ENCODE peak calls at places on chromosomes 13 and 19, in four cellular contexts. J is lung, R is GM23248, P is AG04450. Z is an unnamed sample.
A peak's percentile ranks its signal among the peaks of the same experiment; 100 is the strongest.

GRCh38 chr13:112708560-112709240 is 18.9 kb downstream of the ATP11A start:
- DNase-seq in P (no peak), J (no peak), R (no peak), Z (no peak)

GRCh38 chr19:41696402-41697197 is 8.5 kb upstream of the CEACAM7 start:
- DNase-seq in R (peak; percentile 16), P (no peak), J (no peak), Z (peak; percentile 15)

GRCh38 chr13:113751491-113751890 is 7.5 kb upstream of the TMEM255B start:
- DNase-seq in R (no peak), J (no peak), P (no peak), Z (no peak)

GRCh38 chr13:30906411-30906990 is 430 bp downstream of the MEDAG start:
- DNase-seq in P (no peak), J (no peak), R (peak; percentile 70), Z (no peak)

GRCh38 chr13:30371649-30372265 is 50.5 kb upstream of the UBE2L5 start:
- DNase-seq in J (no peak), R (peak; percentile 86), P (no peak), Z (peak; percentile 93)

GRCh38 chr13:114106991-114107685 is 25.3 kb downstream of the RASA3 start:
- DNase-seq in R (no peak), P (no peak), J (no peak), Z (no peak)

GRCh38 chr13:27913116-27913515 is 6.7 kb upstream of the PDX1 start:
- DNase-seq in R (no peak), J (no peak), P (no peak), Z (no peak)

GRCh38 chr19:44726465-44726864 is 22.0 kb upstream of the BCL3 start:
- DNase-seq in P (no peak), R (no peak), J (no peak), Z (peak; percentile 90)

GRCh38 chr19:32269831-32270230 is 75.6 kb upstream of the ZNF507 start:
- DNase-seq in R (no peak), P (no peak), J (no peak), Z (no peak)

GRCh38 chr19:42563352-42564210 is 31.1 kb downstream of the CEACAM8 start:
- DNase-seq in R (peak; percentile 71), P (no peak), J (no peak), Z (peak; percentile 53)

GRCh38 chr13:36475468-36475867 is 43.2 kb downstream of the CCNA1 start:
- DNase-seq in P (no peak), R (no peak), J (no peak), Z (no peak)

GRCh38 chr13:97853550-97853949 is 99.9 kb upstream of the IPO5 start:
- DNase-seq in P (no peak), J (no peak), R (peak; percentile 72), Z (no peak)

GRCh38 chr13:30332516-30333165 is 25.3 kb upstream of the KATNAL1 start:
- DNase-seq in R (no peak), J (no peak), P (no peak), Z (peak; percentile 51)

GRCh38 chr13:97278395-97279078 is 56.4 kb downstream of the MBNL2 start:
- DNase-seq in P (no peak), R (peak; percentile 81), J (no peak), Z (peak; percentile 19)

GRCh38 chr19:34416021-34416545 is 11.9 kb downstream of the PDCD2L start:
- DNase-seq in J (no peak), P (no peak), R (peak; percentile 17), Z (no peak)

GRCh38 chr13:51148223-51148951 is 37.3 kb upstream of the C13orf42 start:
- DNase-seq in R (no peak), P (no peak), J (no peak), Z (no peak)

GRCh38 chr13:45799451-45799850 is 52.1 kb downstream of the SIAH3 start:
- DNase-seq in J (no peak), P (no peak), R (no peak), Z (no peak)

GRCh38 chr13:62357887-62358645 is 942.4 kb upstream of the PCDH20 start:
- DNase-seq in J (no peak), P (peak; percentile 48), R (peak; percentile 21), Z (peak; percentile 7)

GRCh38 chr13:53198699-53199098 is 170.1 kb downstream of the OLFM4 start:
- DNase-seq in P (no peak), R (no peak), J (no peak), Z (no peak)

GRCh38 chr19:39126593-39127187 is 1.1 kb downstream of the PAK4 start:
- DNase-seq in R (peak; percentile 72), P (no peak), J (peak; percentile 68), Z (peak; percentile 95)

GRCh38 chr19:39125554-39126311 is at the start of gene PAK4:
- DNase-seq in P (peak; percentile 91), J (peak; percentile 97), R (peak; percentile 100), Z (peak; percentile 97)

GRCh38 chr19:39127812-39128510 is 2.4 kb downstream of the PAK4 start:
- DNase-seq in P (no peak), J (no peak), R (peak; percentile 42), Z (no peak)

GRCh38 chr19:39125199-39125553 is 410 bp upstream of the PAK4 start:
- DNase-seq in J (no peak), R (no peak), P (no peak), Z (no peak)

DNA sequence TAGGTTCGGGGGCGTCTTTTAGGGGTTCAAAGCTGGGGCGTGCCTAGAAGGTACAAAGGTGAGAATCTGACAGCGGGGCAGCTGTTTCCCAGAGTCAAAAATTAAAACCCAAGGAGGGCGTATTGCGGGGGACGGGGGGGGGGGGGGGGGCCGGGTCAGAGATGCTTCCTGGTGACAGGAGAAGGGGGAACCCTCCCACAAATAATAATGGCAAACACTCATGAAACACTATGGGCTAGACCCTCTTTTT is 651 bp downstream of the PAK4 start:
- DNase-seq in J (no peak), P (no peak), R (no peak), Z (peak; percentile 65)
- H3K27ac ChIP-seq in J (peak overlapping the region; percentile 81), P (no peak overlapping the region), R (no peak overlapping the region), Z (peak overlapping the region; percentile 96)

GRCh38 chr19:49655570-49656455 is 9.8 kb downstream of the IRF3 start:
- DNase-seq in J (no peak), R (no peak), P (no peak), Z (no peak)

GRCh38 chr19:49658139-49658517 is 7.5 kb downstream of the IRF3 start:
- DNase-seq in J (no peak), P (no peak), R (no peak), Z (no peak)

GRCh38 chr19:49656456-49657109 is 9.1 kb downstream of the IRF3 start:
- DNase-seq in J (no peak), P (no peak), R (no peak), Z (no peak)

GRCh38 chr19:49658566-49659442 is 6.9 kb downstream of the IRF3 start:
- DNase-seq in J (no peak), P (no peak), R (no peak), Z (no peak)

DNA sequence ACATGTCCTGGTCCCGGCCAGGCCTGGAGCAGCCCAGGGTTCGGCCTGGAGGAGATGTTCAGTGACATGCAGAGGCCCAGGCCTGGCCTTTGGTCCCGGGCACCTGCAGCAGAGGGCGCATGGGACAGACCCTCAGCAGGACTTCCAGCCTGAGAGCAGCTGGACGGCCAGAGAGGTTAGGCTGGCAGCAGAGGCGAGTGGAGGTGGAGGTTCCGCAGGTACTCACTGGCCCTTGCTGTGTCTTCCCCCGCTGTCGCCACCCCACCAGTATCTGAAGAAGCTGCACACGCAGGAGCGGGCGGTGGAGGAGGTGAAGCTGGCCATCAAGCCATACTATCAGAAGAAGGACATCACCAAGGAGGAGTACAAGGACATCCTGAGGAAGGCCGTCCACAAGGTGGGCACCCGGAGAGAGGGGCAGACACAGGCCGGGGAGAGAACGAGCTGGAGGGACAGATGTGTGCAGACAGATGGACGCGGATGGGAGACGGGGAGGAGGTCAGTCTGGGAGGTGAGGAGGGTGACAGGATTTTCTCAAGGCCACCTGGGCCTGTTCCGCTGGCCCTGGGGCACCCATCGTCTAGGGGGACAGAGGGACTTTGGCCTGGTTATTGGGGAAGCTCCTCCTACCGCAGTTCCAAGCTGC is 8.0 kb downstream of the IRF3 start:
- DNase-seq in P (no peak), R (no peak), J (no peak), Z (no peak)
- H3K27ac ChIP-seq in P (no peak overlapping the region), R (no peak overlapping the region), J (no peak overlapping the region), Z (no peak overlapping the region)

DNA sequence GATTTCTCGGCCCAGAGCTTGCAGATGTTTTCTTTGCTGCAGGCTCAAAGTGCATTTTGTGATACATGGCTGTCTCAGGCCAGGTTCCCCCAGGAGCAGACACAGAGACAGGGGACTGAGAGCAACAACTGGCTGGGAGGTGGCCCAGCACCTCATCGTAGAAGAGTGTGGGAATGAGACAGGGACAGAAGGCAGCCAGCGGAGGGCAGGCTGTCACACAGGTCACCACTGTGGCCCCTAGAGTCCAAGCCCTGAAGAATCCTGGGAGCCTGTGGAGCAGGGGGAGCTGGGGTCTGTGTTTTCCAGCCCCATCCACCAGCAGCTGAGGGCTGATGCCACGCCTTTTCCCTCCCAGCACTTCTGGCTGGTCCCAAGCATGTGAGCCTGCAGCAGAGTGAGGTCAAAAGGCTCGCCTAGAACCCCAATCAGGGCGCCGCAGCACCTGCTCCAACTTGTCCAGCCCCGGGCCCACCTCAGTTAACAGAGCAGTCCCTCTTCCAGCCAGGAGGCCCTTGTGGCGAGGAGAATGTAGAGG is 723.8 kb downstream of the UQCRFS1 start:
- DNase-seq in P (no peak), R (no peak), J (no peak), Z (no peak)
- H3K27ac ChIP-seq in P (no peak overlapping the region), R (no peak overlapping the region), J (no peak overlapping the region), Z (no peak overlapping the region)

DNA sequence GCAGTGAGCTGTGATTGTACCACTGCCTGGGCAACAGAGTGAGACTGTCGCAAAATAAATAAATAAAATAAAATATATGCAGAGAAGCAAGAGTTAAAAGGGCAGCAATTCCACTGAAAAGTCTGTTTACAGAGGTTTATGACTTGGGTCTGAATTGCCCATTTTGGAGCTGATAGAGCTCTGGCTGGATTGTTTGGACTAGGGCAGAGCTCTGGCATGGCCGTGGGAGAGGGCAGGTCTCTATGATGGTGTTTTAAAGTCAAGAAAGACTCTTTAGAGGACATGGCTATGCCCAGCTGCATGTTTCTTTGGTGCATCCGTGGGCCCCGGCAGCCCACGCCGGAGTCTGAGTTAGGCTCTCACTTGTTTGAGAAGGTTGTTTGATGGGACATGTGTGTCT is 64.6 kb upstream of the C1QTNF9 start:
- DNase-seq in P (no peak), J (no peak), R (no peak), Z (no peak)
- H3K27ac ChIP-seq in P (no peak overlapping the region), J (no peak overlapping the region), R (no peak overlapping the region), Z (no peak overlapping the region)

DNA sequence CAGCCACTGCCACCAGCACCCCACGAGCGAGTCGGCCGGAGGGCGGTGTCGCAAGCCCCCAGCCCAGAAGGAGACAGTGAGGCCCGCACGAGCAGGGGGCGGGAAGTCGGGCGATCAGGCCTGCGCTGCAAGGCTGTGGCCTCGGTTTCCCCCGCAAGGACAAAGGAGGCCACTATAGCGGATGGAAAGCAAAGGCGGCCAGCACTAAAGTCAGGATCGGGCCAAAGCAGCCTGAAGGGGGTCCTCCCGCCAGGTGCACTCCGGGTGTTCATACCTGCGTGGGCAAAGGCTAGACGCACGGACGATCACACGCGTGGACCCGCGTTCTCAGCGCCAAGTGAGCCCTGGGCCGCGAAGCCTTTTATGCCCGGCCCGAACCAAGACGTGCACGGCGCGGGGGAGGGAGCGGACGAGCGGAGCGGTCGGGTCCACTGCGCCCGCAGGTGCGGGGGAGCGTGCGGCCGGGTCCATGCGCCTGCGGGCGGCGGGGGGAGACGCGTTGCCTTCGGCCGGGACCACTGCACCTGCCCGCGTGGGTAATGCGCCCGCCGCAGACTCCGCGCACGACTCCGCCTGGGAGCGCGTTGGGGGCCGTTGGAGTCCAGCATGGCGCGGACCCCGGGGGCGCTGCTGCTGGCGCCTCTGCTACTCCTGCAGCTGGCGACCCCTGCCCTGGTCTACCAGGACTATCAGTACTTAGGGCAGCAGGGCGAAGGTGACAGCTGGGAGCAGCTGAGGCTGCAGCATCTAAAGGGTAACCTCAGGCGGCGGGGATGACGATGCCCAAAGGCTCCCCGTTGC is at the start of the genes PRDX2 and THSD8:
- DNase-seq in R (peak; percentile 86), P (no peak), J (peak; percentile 79), Z (peak; percentile 87)
- H3K27ac ChIP-seq in R (no peak within 1 kb of the TSS), P (no peak within 1 kb of the TSS), J (peak within 1 kb of the TSS; percentile 58), Z (peak within 1 kb of the TSS; percentile 61)

Z was measured in small intestine.